ENCODE peak calls at places on chromosomes 12 and 14, in nine cellular contexts. G, Y, J, L, Z, D, R, M and E are unnamed samples. For H3K9me3, the result is how much of the 10 kb centered on the place peaks cover.

GRCh38 chr12:74801625-74802024 is 264.0 kb downstream of the ATXN7L3B start:
- DNase-seq in Y (no peak), G (no peak), Z (no peak), R (no peak), J (no peak), L (no peak), M (no peak), D (no peak), E (no peak)

GRCh38 chr12:38691164-38691563 is 214.2 kb downstream of the CPNE8 start:
- DNase-seq in M (no peak), G (no peak), Z (no peak), J (no peak), L (no peak), R (no peak), Y (no peak), D (peak), E (no peak)

GRCh38 chr12:55982319-55982936 is 8.6 kb downstream of the RAB5B start:
- DNase-seq in Y (no peak), D (no peak), M (no peak), G (no peak), Z (no peak), J (no peak), R (no peak), L (no peak), E (no peak)

GRCh38 chr14:34693228-34693939 is 21.0 kb downstream of the CFL2 start:
- DNase-seq in L (no peak), D (no peak), G (no peak), J (peak), R (no peak), Z (no peak), M (peak), Y (peak), E (no peak)

GRCh38 chr12:88471641-88472040 is 108.6 kb downstream of the KITLG start:
- DNase-seq in D (peak), J (no peak), M (peak), Z (no peak), G (no peak), L (no peak), Y (no peak), R (no peak), E (no peak)

GRCh38 chr12:27709932-27710591 is 570 bp upstream of the MRPS35 start:
- DNase-seq in G (no peak), Y (no peak), Z (peak), L (no peak), M (no peak), D (peak), J (peak), R (no peak), E (no peak)

GRCh38 chr12:24596768-24597388 is 352.0 kb downstream of the BCAT1 start:
- DNase-seq in Y (no peak), L (no peak), M (peak), G (no peak), Z (peak), R (no peak), J (no peak), D (peak), E (no peak)

GRCh38 chr14:72495668-72496067 is 398.2 kb downstream of the DPF3 start:
- DNase-seq in L (peak), D (peak), Y (no peak), J (no peak), G (no peak), Z (no peak), M (no peak), R (no peak), E (no peak)

GRCh38 chr14:99176156-99176945 is 95.6 kb downstream of the BCL11B start:
- DNase-seq in D (no peak), J (no peak), Z (no peak), M (no peak), L (no peak), G (no peak), Y (peak), R (peak), E (no peak)

GRCh38 chr14:44956866-44957265 is 4.9 kb downstream of the KLHL28 start:
- DNase-seq in R (no peak), L (no peak), D (no peak), G (no peak), Z (no peak), M (no peak), Y (no peak), J (no peak), E (no peak)

GRCh38 chr14:77653473-77653872 is 37.0 kb upstream of the SPTLC2 start:
- DNase-seq in Y (no peak), M (peak), R (no peak), D (no peak), J (no peak), G (no peak), L (no peak), Z (no peak), E (no peak)

GRCh38 chr14:101780887-101781239 is 19.4 kb downstream of the PPP2R5C start:
- DNase-seq in G (no peak), R (no peak), J (no peak), L (no peak), Z (no peak), M (peak), D (no peak), Y (no peak), E (no peak)

GRCh38 chr14:84025258-84026012 is 1504.5 kb upstream of the FLRT2 start:
- DNase-seq in L (no peak), G (no peak), M (no peak), Y (no peak), R (no peak), Z (no peak), D (no peak), J (no peak), E (no peak)

GRCh38 chr14:49362916-49363315 is 223.3 kb downstream of the RPS29 start:
- DNase-seq in D (no peak), J (no peak), Y (no peak), G (no peak), Z (no peak), L (no peak), R (no peak), M (no peak), E (no peak)

GRCh38 chr12:15525414-15525813 is 203.1 kb downstream of the PTPRO start:
- DNase-seq in R (no peak), D (no peak), J (no peak), L (no peak), M (no peak), G (no peak), Z (no peak), Y (no peak), E (no peak)

GRCh38 chr12:24561882-24562760 is 386.8 kb downstream of the BCAT1 start:
- DNase-seq in Y (no peak), M (peak), G (no peak), D (peak), Z (no peak), J (no peak), L (peak), R (peak), E (peak)

GRCh38 chr12:89153341-89153740 is 199.0 kb downstream of the DUSP6 start:
- DNase-seq in D (no peak), Z (no peak), R (no peak), M (no peak), J (no peak), Y (no peak), G (no peak), L (no peak), E (no peak)

GRCh38 chr12:133081408-133081806 is 684 bp downstream of the ZNF140 start:
- DNase-seq in Z (no peak), D (no peak), J (peak), M (no peak), G (no peak), R (no peak), Y (no peak), L (no peak), E (no peak)

GRCh38 chr12:47832263-47832933 is 12.7 kb upstream of the HDAC7 start:
- DNase-seq in J (no peak), G (no peak), Z (no peak), D (no peak), R (no peak), L (no peak), Y (no peak), M (no peak), E (no peak)

GRCh38 chr12:113208041-113208934 is 13.0 kb upstream of the TPCN1 start:
- DNase-seq in J (no peak), D (peak), Z (no peak), Y (no peak), L (no peak), M (no peak), R (no peak), G (no peak), E (no peak)

GRCh38 chr12:87021400-87021799 is 765.2 kb upstream of the MGAT4C start:
- DNase-seq in M (no peak), D (no peak), Z (no peak), R (no peak), L (no peak), G (no peak), Y (no peak), J (no peak), E (no peak)

GRCh38 chr14:100308112-100308792 is 2.0 kb upstream of the SLC25A29 start:
- DNase-seq in G (no peak), Y (no peak), Z (no peak), M (no peak), L (no peak), D (no peak), R (no peak), J (no peak), E (no peak)

GRCh38 chr12:6267007-6267721 is 43.3 kb upstream of the PLEKHG6 start:
- DNase-seq in M (no peak), J (no peak), D (peak), L (no peak), Y (no peak), Z (no peak), G (no peak), R (no peak), E (no peak)

GRCh38 chr12:94263011-94263786 is 114.8 kb downstream of the PLXNC1 start:
- DNase-seq in D (no peak), M (no peak), J (no peak), G (no peak), R (peak), Y (no peak), L (no peak), Z (no peak), E (no peak)

GRCh38 chr14:86243158-86243557 is 713.2 kb downstream of the FLRT2 start:
- DNase-seq in L (no peak), G (no peak), M (no peak), Y (no peak), J (no peak), R (no peak), Z (no peak), D (no peak), E (no peak)

GRCh38 chr14:49545716-49546115 is 40.5 kb downstream of the RPS29 start:
- DNase-seq in L (no peak), J (no peak), D (no peak), R (no peak), Z (no peak), Y (no peak), G (no peak), M (peak), E (no peak)

GRCh38 chr14:54632452-54632851 is 65.5 kb downstream of the SAMD4A start:
- DNase-seq in L (no peak), Y (no peak), D (no peak), Z (no peak), J (no peak), G (no peak), M (no peak), R (no peak), E (no peak)

GRCh38 chr14:93743270-93744060 is 44.8 kb downstream of the PRIMA1 start:
- DNase-seq in J (no peak), Z (no peak), M (no peak), Y (peak), L (no peak), D (no peak), G (no peak), R (no peak), E (no peak)

GRCh38 chr14:93741556-93742210 is 46.6 kb downstream of the PRIMA1 start:
- DNase-seq in R (no peak), G (no peak), Y (no peak), Z (no peak), M (no peak), L (no peak), D (no peak), J (no peak), E (no peak)

GRCh38 chr14:93744176-93744575 is 44.1 kb downstream of the PRIMA1 start:
- DNase-seq in L (no peak), J (no peak), Y (no peak), M (no peak), D (no peak), Z (no peak), G (no peak), R (no peak), E (no peak)

GRCh38 chr14:93744876-93745275 is 43.4 kb downstream of the PRIMA1 start:
- DNase-seq in G (no peak), D (no peak), Y (peak), L (no peak), Z (no peak), R (no peak), J (no peak), M (no peak), E (no peak)

DNA sequence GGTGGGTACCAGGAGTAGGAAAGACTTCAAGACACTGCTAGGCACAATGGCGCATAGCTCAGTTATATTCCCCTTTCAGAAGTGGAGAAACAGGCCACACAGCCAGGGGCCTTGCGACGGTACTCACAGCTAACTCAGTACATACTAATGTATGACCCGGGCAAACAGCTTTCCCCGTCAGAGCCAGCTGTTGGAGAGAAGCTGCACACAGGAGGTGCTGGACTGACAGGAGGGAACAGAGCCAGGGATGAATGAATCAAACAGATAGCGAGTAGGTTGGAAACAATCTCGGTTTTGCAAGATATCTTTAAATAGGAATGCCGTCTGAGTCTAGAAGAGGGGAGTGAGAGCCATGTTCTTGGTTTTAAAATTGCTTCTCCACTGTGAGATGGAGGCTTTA is 45.5 kb downstream of the PRIMA1 start:
- DNase-seq in Y (peak), Z (no peak), M (no peak), R (no peak), J (no peak), L (peak), G (no peak), D (no peak), E (no peak)
- TF ChIP-seq CTCF in Y (no peak), Z (no peak), M (no peak), R (no peak), J (no peak), L (no peak), G (no peak), D (no peak), E (no peak)

GRCh38 chr14:20798318-20798717 is 4.3 kb downstream of the RNASE1 start:
- DNase-seq in L (no peak), R (no peak), M (no peak), Y (no peak), J (no peak), G (no peak), Z (no peak), D (no peak), E (no peak)
- H3K27ac ChIP-seq in L (peak), R (peak), M (no peak), Y (no peak), J (peak), G (no peak), Z (no peak), D (no peak), E (no peak)

GRCh38 chr12:1879633-1880032 is 38.8 kb downstream of the CACNA2D4 start:
- DNase-seq in Y (no peak), R (no peak), J (no peak), L (peak), G (no peak), Z (no peak), D (no peak), M (no peak), E (no peak)

GRCh38 chr12:1878695-1879094 is 39.8 kb downstream of the CACNA2D4 start:
- DNase-seq in L (peak), Z (no peak), R (no peak), D (no peak), Y (no peak), G (no peak), J (no peak), M (no peak), E (no peak)

GRCh38 chr12:1881301-1881700 is 37.2 kb downstream of the CACNA2D4 start:
- DNase-seq in J (no peak), G (no peak), D (no peak), Y (no peak), M (no peak), L (peak), R (no peak), Z (no peak), E (no peak)

GRCh38 chr12:1880876-1881275 is 37.6 kb downstream of the CACNA2D4 start:
- DNase-seq in G (no peak), M (no peak), R (no peak), Z (no peak), L (peak), D (no peak), J (no peak), Y (no peak), E (no peak)

GRCh38 chr12:1880153-1880845 is 38.2 kb downstream of the CACNA2D4 start:
- DNase-seq in M (no peak), Y (no peak), R (no peak), G (no peak), L (peak), Z (no peak), D (no peak), J (no peak), E (no peak)
- H3K9me3 ChIP-seq in M (under half), Y (under half), R (under half), G (under half), L (under half), Z (under half), D (under half), J (under half), E (under half)

GRCh38 chr14:89771251-89771650 is 183.3 kb downstream of the EFCAB11 start:
- DNase-seq in M (no peak), Y (no peak), D (peak), Z (no peak), G (no peak), J (no peak), R (no peak), L (no peak), E (no peak)

GRCh38 chr14:89773644-89774316 is 180.8 kb downstream of the EFCAB11 start:
- DNase-seq in M (peak), Z (no peak), Y (no peak), D (peak), G (no peak), L (no peak), J (no peak), R (no peak), E (peak)

GRCh38 chr14:89765346-89765745 is 189.2 kb downstream of the EFCAB11 start:
- DNase-seq in M (no peak), R (no peak), D (no peak), G (no peak), L (no peak), Z (no peak), Y (no peak), J (no peak), E (no peak)

GRCh38 chr14:89773151-89773550 is 181.4 kb downstream of the EFCAB11 start:
- DNase-seq in J (no peak), R (no peak), D (no peak), L (no peak), G (no peak), M (no peak), Y (no peak), Z (no peak), E (no peak)

DNA sequence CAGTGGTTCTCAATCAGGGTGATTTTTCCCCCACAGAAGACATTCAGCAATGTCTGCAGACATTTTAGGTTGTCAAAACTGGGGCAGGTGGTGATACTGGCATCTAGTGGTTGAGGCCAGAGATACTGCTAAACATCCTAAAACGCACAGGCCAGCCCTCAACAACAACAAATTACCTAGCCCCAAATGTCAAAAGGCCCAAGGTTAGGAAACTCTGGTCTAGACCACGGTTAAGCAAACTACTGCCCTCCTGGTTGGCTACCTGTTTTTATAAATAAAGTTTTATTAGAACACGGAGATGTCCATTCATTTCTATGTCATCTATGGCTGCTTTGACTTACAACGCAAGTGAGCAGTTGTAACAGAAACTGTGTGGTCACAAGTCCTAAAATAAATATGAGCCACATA is 186.7 kb downstream of the EFCAB11 start:
- DNase-seq in G (no peak), J (peak), Z (peak), M (peak), D (peak), R (no peak), Y (no peak), L (no peak), E (peak)
- TF ChIP-seq CTCF in G (peak), J (peak), Z (peak), M (peak), D (peak), R (peak), Y (peak), L (peak), E (peak)

GRCh38 chr12:52655251-52655650 is 3.2 kb upstream of the KRT2 start:
- DNase-seq in M (no peak), L (peak), Y (no peak), R (no peak), G (no peak), Z (no peak), J (no peak), D (peak), E (no peak)

GRCh38 chr12:52649066-52649465 is 2.9 kb downstream of the KRT2 start:
- DNase-seq in D (no peak), M (no peak), Y (no peak), R (no peak), Z (no peak), G (no peak), J (no peak), L (peak), E (no peak)

GRCh38 chr12:52650520-52651081 is 1.4 kb downstream of the KRT2 start:
- DNase-seq in Y (no peak), J (no peak), M (no peak), D (no peak), R (no peak), L (peak), G (no peak), Z (no peak), E (no peak)

GRCh38 chr12:52648012-52648550 is 3.9 kb downstream of the KRT2 start:
- DNase-seq in M (no peak), L (peak), J (no peak), R (no peak), Y (no peak), D (no peak), G (no peak), Z (no peak), E (no peak)

DNA sequence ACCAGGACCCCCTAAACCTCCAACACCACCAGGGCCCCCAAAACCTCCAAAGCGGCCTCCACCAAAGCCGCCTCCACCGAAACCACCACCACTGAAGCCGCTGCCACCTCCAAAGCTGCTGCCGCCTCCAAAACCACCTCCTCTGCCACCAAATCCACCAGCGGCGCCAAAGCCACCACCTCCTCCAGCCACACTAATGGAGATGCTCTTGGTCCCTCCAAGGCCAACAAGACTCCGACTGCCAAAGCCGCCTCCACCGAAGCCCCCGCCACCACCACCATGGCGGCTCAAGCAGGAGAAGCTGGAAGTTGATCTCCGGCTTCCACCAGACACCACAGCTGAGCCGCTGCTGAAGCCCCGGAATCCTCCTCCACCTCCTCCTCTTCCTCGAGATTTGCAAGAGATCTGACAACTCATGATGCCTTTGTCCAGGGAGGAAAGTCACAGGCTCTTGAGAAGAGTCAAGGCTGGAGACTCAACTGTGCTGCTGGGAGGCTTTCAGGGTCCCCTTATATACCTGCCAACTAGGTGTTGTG is at the start of gene KRT2:
- DNase-seq in J (no peak), G (no peak), L (no peak), R (no peak), M (no peak), D (no peak), Z (no peak), Y (no peak), E (no peak)
- H3K27ac ChIP-seq in J (no peak), G (no peak), L (no peak), R (no peak), M (no peak), D (no peak), Z (peak), Y (no peak), E (no peak)

DNA sequence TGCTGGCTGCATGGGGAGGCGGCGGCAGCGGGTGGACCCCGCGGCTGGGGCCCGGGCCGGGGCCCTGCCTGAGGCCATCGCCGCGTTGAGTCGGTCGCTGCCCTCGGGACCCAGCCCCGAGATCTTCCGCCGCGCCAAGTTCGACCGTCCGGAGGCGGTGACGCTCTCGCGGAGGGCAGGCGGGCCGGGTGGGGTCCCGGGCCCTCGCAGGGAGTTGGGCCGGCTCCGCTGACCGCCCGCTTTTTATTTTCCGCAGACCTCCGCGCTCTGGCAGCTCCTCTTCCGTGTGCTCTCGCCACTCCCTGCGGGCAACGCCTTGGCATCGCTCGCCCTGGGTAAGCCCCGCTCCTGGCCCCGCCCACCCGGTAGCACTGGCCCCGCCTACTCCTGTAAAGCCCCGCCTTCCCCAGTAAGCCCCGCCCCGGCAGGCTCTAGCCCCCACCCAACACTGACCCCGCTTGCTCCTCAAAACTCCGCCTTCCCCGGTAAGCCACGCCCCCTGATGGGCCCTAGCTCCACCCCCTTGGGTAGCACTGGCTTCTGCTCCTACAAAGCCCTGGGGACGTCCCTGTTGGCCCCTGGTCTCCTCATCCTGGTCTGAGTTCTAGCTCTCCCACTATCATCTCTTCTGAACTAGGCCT is 440 bp downstream of the TEDC1 start:
- DNase-seq in M (peak), G (no peak), R (peak), L (peak), J (peak), Z (no peak), Y (no peak), D (peak), E (peak)
- H3K9me3 ChIP-seq in M (under half), G (under half), R (under half), L (under half), J (under half), Z (under half), Y (under half), D (under half), E (under half)